ENCODE peak calls at places on chromosomes 1 and 21, in four cellular contexts. M, V, A and C are unnamed samples.

GRCh38 chr1:37622131-37622530 is 12.6 kb downstream of the RSPO1 start:
- DNase-seq in M (peak; percentile 80), V (no peak), A (no peak), C (no peak)

GRCh38 chr1:61093525-61094137 is 11.3 kb downstream of the NFIA start:
- DNase-seq in M (no peak), V (no peak), A (no peak), C (no peak)

GRCh38 chr1:173775578-173776196 is 48.8 kb upstream of the DARS2 start:
- DNase-seq in M (no peak), V (no peak), A (no peak), C (no peak)

GRCh38 chr21:17900281-17900989 is 81.3 kb upstream of the C21orf91 start:
- DNase-seq in M (peak; percentile 77), V (no peak), A (no peak), C (no peak)

GRCh38 chr1:151011154-151011850 is 3.1 kb downstream of the PRUNE1 start:
- DNase-seq in M (no peak), V (no peak), A (no peak), C (no peak)

GRCh38 chr1:168179411-168180147 is 817 bp downstream of the TIPRL start:
- DNase-seq in M (peak; percentile 47), V (no peak), A (no peak), C (no peak)

GRCh38 chr1:207009182-207009850 is 23.2 kb downstream of the C1orf116 start:
- DNase-seq in M (no peak), V (no peak), A (peak; percentile 58), C (no peak)

GRCh38 chr1:205632374-205633169 is 761 bp upstream of the ELK4 start:
- DNase-seq in M (no peak), V (no peak), A (no peak), C (no peak)

GRCh38 chr1:246425895-246426294 is 81.2 kb downstream of the SMYD3 start:
- DNase-seq in M (no peak), V (no peak), A (no peak), C (no peak)

GRCh38 chr21:34793471-34793870 is 124.7 kb downstream of the CLIC6 start:
- DNase-seq in M (no peak), V (no peak), A (no peak), C (no peak)

GRCh38 chr1:53604291-53604919 is 134.6 kb downstream of the GLIS1 start:
- DNase-seq in M (peak; percentile 34), V (no peak), A (peak; percentile 2), C (no peak)

GRCh38 chr1:177863776-177864175 is 106.1 kb downstream of the SEC16B start:
- DNase-seq in M (no peak), V (no peak), A (no peak), C (no peak)

GRCh38 chr1:79657916-79658662 is 651.6 kb upstream of the ADGRL4 start:
- DNase-seq in M (no peak), V (no peak), A (no peak), C (peak; percentile 14)

GRCh38 chr1:182259229-182259872 is 132.2 kb downstream of the GLUL start:
- DNase-seq in M (no peak), V (peak; percentile 62), A (peak; percentile 64), C (peak; percentile 4)

GRCh38 chr1:233759665-233760064 is 144.8 kb upstream of the SLC35F3 start:
- DNase-seq in M (no peak), V (no peak), A (no peak), C (no peak)

GRCh38 chr1:34794001-34794789 is 1.4 kb downstream of the GJA4 start:
- DNase-seq in M (no peak), V (no peak), A (no peak), C (no peak)
- H3K4me3 ChIP-seq in M (no peak overlapping the region), V (no peak overlapping the region), A (no peak overlapping the region), C (no peak overlapping the region)

GRCh38 chr1:186829679-186830587 is 1.2 kb downstream of the PLA2G4A start:
- DNase-seq in M (no peak), V (no peak), A (no peak), C (no peak)
- H3K4me3 ChIP-seq in M (no peak overlapping the region), V (no peak overlapping the region), A (peak overlapping the region; percentile 55), C (peak overlapping the region; percentile 61)

GRCh38 chr1:7014640-7014930 is 229.3 kb downstream of the CAMTA1 start:
- DNase-seq in M (no peak), V (no peak), A (no peak), C (no peak)
- H3K4me3 ChIP-seq in M (no peak overlapping the region), V (no peak overlapping the region), A (no peak overlapping the region), C (no peak overlapping the region)

GRCh38 chr1:232447125-232447524 is 182.8 kb downstream of the SIPA1L2 start:
- DNase-seq in M (no peak), V (no peak), A (no peak), C (no peak)
- H3K4me3 ChIP-seq in M (no peak overlapping the region), V (no peak overlapping the region), A (no peak overlapping the region), C (no peak overlapping the region)